ENCODE peak calls at places on chromosomes 11 and 22, in five cellular contexts. One of them, this sample, is unnamed.

GRCh38 chr11:113168358-113168757 is 146.0 kb upstream of the TTC12 start:
- DNase-seq in cardiac fibroblast: no peak
- DNase-seq in GM23338: no peak
- DNase-seq in heart left ventricle: no peak
- DNase-seq in mesendoderm: no peak
- DNase-seq in this sample: no peak

GRCh38 chr11:100709233-100709999 is 22.3 kb downstream of the ARHGAP42 start:
- DNase-seq in cardiac fibroblast: peak
- DNase-seq in GM23338: no peak
- DNase-seq in heart left ventricle: no peak
- DNase-seq in mesendoderm: no peak
- DNase-seq in this sample: no peak

GRCh38 chr22:49953027-49953679 is 7.4 kb upstream of the PIM3 start:
- DNase-seq in cardiac fibroblast: no peak
- DNase-seq in GM23338: no peak
- DNase-seq in heart left ventricle: no peak
- DNase-seq in mesendoderm: no peak
- DNase-seq in this sample: no peak

GRCh38 chr11:105344938-105345337 is 205.4 kb upstream of the CARD18 start:
- DNase-seq in cardiac fibroblast: peak
- DNase-seq in GM23338: no peak
- DNase-seq in heart left ventricle: no peak
- DNase-seq in mesendoderm: no peak
- DNase-seq in this sample: no peak

GRCh38 chr11:44453213-44453612 is 112.2 kb upstream of the CD82 start:
- DNase-seq in cardiac fibroblast: no peak
- DNase-seq in GM23338: no peak
- DNase-seq in heart left ventricle: no peak
- DNase-seq in mesendoderm: no peak
- DNase-seq in this sample: no peak

GRCh38 chr22:28600546-28601143 is 79.0 kb downstream of the TTC28 start:
- DNase-seq in cardiac fibroblast: peak
- DNase-seq in GM23338: peak
- DNase-seq in heart left ventricle: no peak
- DNase-seq in mesendoderm: peak
- DNase-seq in this sample: no peak

GRCh38 chr11:57123590-57123989 is 58.2 kb upstream of the LRRC55 start:
- DNase-seq in cardiac fibroblast: no peak
- DNase-seq in GM23338: no peak
- DNase-seq in heart left ventricle: no peak
- DNase-seq in mesendoderm: no peak
- DNase-seq in this sample: no peak

GRCh38 chr11:12279672-12280108 is 97.7 kb upstream of the PARVA start:
- DNase-seq in cardiac fibroblast: no peak
- DNase-seq in GM23338: no peak
- DNase-seq in heart left ventricle: no peak
- DNase-seq in mesendoderm: no peak
- DNase-seq in this sample: no peak

GRCh38 chr11:65435981-65436411 is 13.4 kb downstream of the NEAT1 start:
- DNase-seq in cardiac fibroblast: peak
- DNase-seq in GM23338: no peak
- DNase-seq in heart left ventricle: peak
- DNase-seq in mesendoderm: no peak
- DNase-seq in this sample: no peak

GRCh38 chr11:111539426-111540113 is 950 bp upstream of the LAYN start:
- DNase-seq in cardiac fibroblast: no peak
- DNase-seq in GM23338: no peak
- DNase-seq in heart left ventricle: no peak
- DNase-seq in mesendoderm: no peak
- DNase-seq in this sample: no peak

GRCh38 chr11:93905384-93905783 is 55.0 kb upstream of the VSTM5 start:
- DNase-seq in cardiac fibroblast: peak
- DNase-seq in GM23338: no peak
- DNase-seq in heart left ventricle: no peak
- DNase-seq in mesendoderm: no peak
- DNase-seq in this sample: no peak

GRCh38 chr11:64123102-64123434 is 42.8 kb downstream of the MACROD1 start:
- DNase-seq in cardiac fibroblast: no peak
- DNase-seq in GM23338: no peak
- DNase-seq in heart left ventricle: peak
- DNase-seq in mesendoderm: no peak
- DNase-seq in this sample: peak

GRCh38 chr11:36056160-36056751 is 112.4 kb downstream of the LDLRAD3 start:
- DNase-seq in cardiac fibroblast: peak
- DNase-seq in GM23338: peak
- DNase-seq in heart left ventricle: no peak
- DNase-seq in mesendoderm: peak
- DNase-seq in this sample: no peak

GRCh38 chr11:110430267-110431211 is 791 bp downstream of the FDX1 start:
- DNase-seq in cardiac fibroblast: peak
- DNase-seq in GM23338: peak
- DNase-seq in heart left ventricle: peak
- DNase-seq in mesendoderm: peak
- DNase-seq in this sample: no peak

GRCh38 chr11:2844116-2844515 is 41.5 kb downstream of the CDKN1C start:
- DNase-seq in cardiac fibroblast: no peak
- DNase-seq in GM23338: no peak
- DNase-seq in heart left ventricle: no peak
- DNase-seq in mesendoderm: no peak
- DNase-seq in this sample: no peak

GRCh38 chr11:35214792-35215193 is 75.8 kb downstream of the CD44 start:
- DNase-seq in cardiac fibroblast: peak
- DNase-seq in GM23338: peak
- DNase-seq in heart left ventricle: no peak
- DNase-seq in mesendoderm: peak
- DNase-seq in this sample: no peak

GRCh38 chr11:44556735-44557409 is 8.6 kb upstream of the CD82 start:
- DNase-seq in cardiac fibroblast: peak
- DNase-seq in GM23338: peak
- DNase-seq in heart left ventricle: peak
- DNase-seq in mesendoderm: peak
- DNase-seq in this sample: no peak

GRCh38 chr11:27397619-27398412 is 34.8 kb upstream of the CCDC34 start:
- DNase-seq in cardiac fibroblast: no peak
- DNase-seq in GM23338: no peak
- DNase-seq in heart left ventricle: no peak
- DNase-seq in mesendoderm: no peak
- DNase-seq in this sample: no peak

GRCh38 chr11:119861160-119861559 is 132.2 kb upstream of the NECTIN1 start:
- DNase-seq in cardiac fibroblast: no peak
- DNase-seq in GM23338: no peak
- DNase-seq in heart left ventricle: no peak
- DNase-seq in mesendoderm: no peak
- DNase-seq in this sample: no peak

GRCh38 chr22:19864538-19865106 is 9.9 kb upstream of the GNB1L start:
- DNase-seq in cardiac fibroblast: no peak
- DNase-seq in GM23338: no peak
- DNase-seq in heart left ventricle: no peak
- DNase-seq in mesendoderm: no peak
- DNase-seq in this sample: no peak

GRCh38 chr11:57698843-57699365 is 13.1 kb downstream of the MED19 start:
- DNase-seq in cardiac fibroblast: no peak
- DNase-seq in GM23338: no peak
- DNase-seq in heart left ventricle: no peak
- DNase-seq in mesendoderm: no peak
- DNase-seq in this sample: no peak

GRCh38 chr11:134331565-134332188 is at the start of gene GLB1L2:
- DNase-seq in cardiac fibroblast: no peak
- DNase-seq in GM23338: peak
- DNase-seq in heart left ventricle: peak
- DNase-seq in mesendoderm: peak
- DNase-seq in this sample: peak

GRCh38 chr11:134332782-134333181 is 994 bp downstream of the GLB1L2 start:
- DNase-seq in cardiac fibroblast: no peak
- DNase-seq in GM23338: no peak
- DNase-seq in heart left ventricle: no peak
- DNase-seq in mesendoderm: no peak
- DNase-seq in this sample: no peak

GRCh38 chr11:134330611-134331564 is 900 bp upstream of the GLB1L2 start:
- DNase-seq in cardiac fibroblast: no peak
- DNase-seq in GM23338: peak
- DNase-seq in heart left ventricle: no peak
- DNase-seq in mesendoderm: peak
- DNase-seq in this sample: no peak

GRCh38 chr11:134333312-134333711 is 1.5 kb downstream of the GLB1L2 start:
- DNase-seq in cardiac fibroblast: no peak
- DNase-seq in GM23338: no peak
- DNase-seq in heart left ventricle: no peak
- DNase-seq in mesendoderm: no peak
- DNase-seq in this sample: no peak

DNA sequence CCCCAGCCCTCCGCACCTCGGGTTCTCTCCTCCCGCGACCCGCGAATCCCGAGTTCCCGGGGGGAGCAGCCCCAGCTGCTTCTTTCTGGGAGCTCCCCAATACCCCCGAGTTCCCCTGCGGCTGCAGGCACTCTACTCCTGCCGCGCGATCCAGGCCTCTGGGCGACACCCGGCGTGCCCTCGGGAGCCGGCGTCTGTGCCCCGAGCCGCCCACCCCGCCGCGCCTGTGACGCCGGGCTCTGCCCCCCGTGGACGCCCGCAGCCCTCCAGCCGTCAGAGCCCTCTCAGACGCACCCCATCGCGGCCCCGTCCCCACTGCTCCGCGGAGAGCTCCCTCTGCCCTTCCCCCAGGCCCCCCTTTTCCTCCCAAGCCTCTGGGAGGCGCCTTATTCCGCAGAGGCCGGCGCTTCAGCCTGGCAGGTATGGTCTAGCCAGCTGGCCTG is 422 bp downstream of the GLB1L2 start:
- DNase-seq in cardiac fibroblast: no peak
- DNase-seq in GM23338: peak
- DNase-seq in heart left ventricle: no peak
- DNase-seq in mesendoderm: peak
- DNase-seq in this sample: no peak
- H3K4me3 ChIP-seq in cardiac fibroblast: peak
- H3K4me3 ChIP-seq in GM23338: peak
- H3K4me3 ChIP-seq in heart left ventricle: peak
- H3K4me3 ChIP-seq in mesendoderm: peak
- H3K4me3 ChIP-seq in this sample: peak

GRCh38 chr11:126358763-126359160 is 3.3 kb downstream of the ST3GAL4 start:
- DNase-seq in cardiac fibroblast: no peak
- DNase-seq in GM23338: no peak
- DNase-seq in heart left ventricle: no peak
- DNase-seq in mesendoderm: no peak
- DNase-seq in this sample: no peak

GRCh38 chr11:126357969-126358762 is 2.7 kb downstream of the ST3GAL4 start:
- DNase-seq in cardiac fibroblast: no peak
- DNase-seq in GM23338: no peak
- DNase-seq in heart left ventricle: no peak
- DNase-seq in mesendoderm: no peak
- DNase-seq in this sample: no peak

GRCh38 chr11:126360049-126360446 is 4.6 kb downstream of the ST3GAL4 start:
- DNase-seq in cardiac fibroblast: no peak
- DNase-seq in GM23338: no peak
- DNase-seq in heart left ventricle: no peak
- DNase-seq in mesendoderm: no peak
- DNase-seq in this sample: no peak

GRCh38 chr11:126361400-126361799 is 5.9 kb downstream of the ST3GAL4 start:
- DNase-seq in cardiac fibroblast: no peak
- DNase-seq in GM23338: no peak
- DNase-seq in heart left ventricle: no peak
- DNase-seq in mesendoderm: no peak
- DNase-seq in this sample: peak

DNA sequence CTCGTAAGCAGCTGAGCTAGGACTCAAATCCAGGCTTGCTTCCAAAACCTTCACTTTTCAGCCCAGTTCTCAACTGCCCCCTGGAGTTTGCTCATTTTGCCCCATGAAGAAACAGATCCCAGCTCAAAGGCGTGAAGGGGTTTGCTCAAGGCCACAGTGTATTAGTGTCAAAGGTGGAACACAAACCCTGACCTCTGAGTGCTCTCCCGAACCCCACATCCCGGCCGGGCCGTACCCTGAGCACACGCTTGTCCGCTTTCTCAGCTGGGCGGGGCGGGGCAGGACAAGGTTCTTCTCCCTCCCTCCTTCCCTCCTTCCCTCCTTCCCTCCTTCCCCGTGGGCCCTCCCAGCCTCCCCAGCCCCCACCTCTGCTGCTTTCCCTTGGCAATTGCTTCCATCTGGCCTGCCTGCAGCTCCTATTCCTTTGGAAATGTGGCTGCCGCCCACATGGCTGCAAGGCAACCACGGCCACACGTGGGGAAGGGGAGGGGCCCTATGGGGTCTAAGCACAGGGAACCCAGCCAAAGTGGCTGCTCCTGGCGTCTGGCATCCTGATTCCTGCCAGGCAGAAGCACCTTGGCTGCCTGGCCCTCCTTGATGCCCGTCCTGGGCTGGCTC is 4.1 kb downstream of the ST3GAL4 start:
- DNase-seq in cardiac fibroblast: peak
- DNase-seq in GM23338: no peak
- DNase-seq in heart left ventricle: peak
- DNase-seq in mesendoderm: no peak
- DNase-seq in this sample: peak
- H3K4me3 ChIP-seq in cardiac fibroblast: no peak
- H3K4me3 ChIP-seq in GM23338: no peak
- H3K4me3 ChIP-seq in heart left ventricle: no peak
- H3K4me3 ChIP-seq in mesendoderm: no peak
- H3K4me3 ChIP-seq in this sample: peak

DNA sequence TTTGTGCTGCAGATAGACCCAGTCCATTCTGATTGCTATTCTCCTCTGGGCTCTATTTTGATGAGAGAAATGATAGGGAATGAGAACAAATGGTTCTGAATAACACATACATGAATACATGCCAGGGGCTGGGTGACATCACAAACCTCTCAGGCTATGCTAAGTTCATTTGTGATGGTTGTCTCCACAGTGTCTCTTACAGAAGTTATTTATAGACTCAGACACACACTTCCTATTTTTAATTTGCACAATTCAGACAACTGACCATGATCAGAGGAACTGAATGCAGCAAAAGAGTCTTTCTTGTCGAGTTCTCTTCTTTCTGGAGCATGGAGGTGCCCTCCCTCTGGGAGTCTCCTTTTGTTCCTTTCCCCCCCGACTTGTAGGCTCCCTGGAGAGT is 991.7 kb downstream of the OPCML start:
- DNase-seq in cardiac fibroblast: no peak
- DNase-seq in GM23338: no peak
- DNase-seq in heart left ventricle: no peak
- DNase-seq in mesendoderm: no peak
- DNase-seq in this sample: no peak
- H3K4me3 ChIP-seq in cardiac fibroblast: no peak
- H3K4me3 ChIP-seq in GM23338: no peak
- H3K4me3 ChIP-seq in heart left ventricle: no peak
- H3K4me3 ChIP-seq in mesendoderm: no peak
- H3K4me3 ChIP-seq in this sample: no peak

GRCh38 chr11:79309402-79309801 is 131.4 kb downstream of the TENM4 start:
- DNase-seq in cardiac fibroblast: no peak
- DNase-seq in GM23338: no peak
- DNase-seq in heart left ventricle: no peak
- DNase-seq in mesendoderm: peak
- DNase-seq in this sample: no peak

GRCh38 chr11:79314906-79315689 is 125.7 kb downstream of the TENM4 start:
- DNase-seq in cardiac fibroblast: peak
- DNase-seq in GM23338: peak
- DNase-seq in heart left ventricle: no peak
- DNase-seq in mesendoderm: peak
- DNase-seq in this sample: no peak

GRCh38 chr11:79312591-79313267 is 128.1 kb downstream of the TENM4 start:
- DNase-seq in cardiac fibroblast: peak
- DNase-seq in GM23338: no peak
- DNase-seq in heart left ventricle: no peak
- DNase-seq in mesendoderm: no peak
- DNase-seq in this sample: no peak

GRCh38 chr11:79311461-79311860 is 129.4 kb downstream of the TENM4 start:
- DNase-seq in cardiac fibroblast: no peak
- DNase-seq in GM23338: no peak
- DNase-seq in heart left ventricle: no peak
- DNase-seq in mesendoderm: no peak
- DNase-seq in this sample: no peak

GRCh38 chr11:79313513-79313912 is 127.3 kb downstream of the TENM4 start:
- DNase-seq in cardiac fibroblast: no peak
- DNase-seq in GM23338: no peak
- DNase-seq in heart left ventricle: no peak
- DNase-seq in mesendoderm: no peak
- DNase-seq in this sample: no peak
- H3K4me3 ChIP-seq in cardiac fibroblast: no peak
- H3K4me3 ChIP-seq in GM23338: no peak
- H3K4me3 ChIP-seq in heart left ventricle: no peak
- H3K4me3 ChIP-seq in mesendoderm: no peak
- H3K4me3 ChIP-seq in this sample: no peak

This sample was measured in breast epithelium.